ENCODE peak calls at places on chromosomes 3 and 15, in six cellular contexts. Q is trophoblast cell; U is NCI-H2081; W is fibroblast of pulmonary artery; T is effector CD8-positive, alpha-beta T cell; Y is NCI-H1105. Z is an unnamed sample.

GRCh38 chr3:188918086-188918485 is 253.7 kb upstream of the TPRG1 start:
- DNase-seq in Q (no peak), U (no peak), W (peak; percentile 61), T (no peak), Y (no peak), Z (no peak)

GRCh38 chr3:189058071-189058470 is 113.7 kb upstream of the TPRG1 start:
- DNase-seq in Q (no peak), U (no peak), W (no peak), T (no peak), Y (no peak), Z (no peak)

GRCh38 chr3:187695434-187695833 is 6.9 kb downstream of the RTP2 start:
- DNase-seq in Q (no peak), U (no peak), W (no peak), T (no peak), Y (no peak), Z (no peak)

GRCh38 chr3:140122183-140122582 is 187.2 kb downstream of the CLSTN2 start:
- DNase-seq in Q (no peak), U (no peak), W (no peak), T (no peak), Y (no peak), Z (no peak)

GRCh38 chr3:98763076-98763475 is at the start of gene ST3GAL6:
- DNase-seq in Q (no peak), U (no peak), W (peak; percentile 84), T (no peak), Y (no peak), Z (no peak)

GRCh38 chr3:154122096-154122911 is 1.1 kb downstream of the ARHGEF26 start:
- DNase-seq in Q (no peak), U (no peak), W (no peak), T (no peak), Y (no peak), Z (no peak)

GRCh38 chr3:197490098-197490497 is 65.7 kb downstream of the BDH1 start:
- DNase-seq in Q (peak; percentile 43), U (no peak), W (peak; percentile 75), T (no peak), Y (no peak), Z (no peak)

GRCh38 chr15:38490231-38490630 is 36.3 kb downstream of the FAM98B start:
- DNase-seq in Q (no peak), U (no peak), W (peak; percentile 8), T (no peak), Y (no peak), Z (no peak)

GRCh38 chr3:174431717-174432116 is 427.4 kb upstream of the NAALADL2 start:
- DNase-seq in Q (no peak), U (no peak), W (peak; percentile 51), T (no peak), Y (no peak), Z (no peak)

GRCh38 chr15:91110407-91110806 is 10.3 kb downstream of the SV2B start:
- DNase-seq in Q (no peak), U (no peak), W (no peak), T (no peak), Y (no peak), Z (peak; percentile 30)

GRCh38 chr3:41489205-41489604 is 289.9 kb downstream of the CTNNB1 start:
- DNase-seq in Q (no peak), U (no peak), W (no peak), T (no peak), Y (no peak), Z (no peak)

GRCh38 chr3:22326305-22326704 is 575.3 kb upstream of the ZNF385D start:
- DNase-seq in Q (no peak), U (no peak), W (no peak), T (no peak), Y (no peak), Z (no peak)

GRCh38 chr3:170372190-170372879 is 14.8 kb downstream of the SKIL start:
- DNase-seq in Q (no peak), U (no peak), W (no peak), T (no peak), Y (no peak), Z (no peak)

GRCh38 chr3:71779674-71780377 is 5.1 kb downstream of the PROK2 start:
- DNase-seq in Q (no peak), U (no peak), W (peak; percentile 11), T (no peak), Y (no peak), Z (no peak)

Z was measured in DMS 273 treated with DMSO at 0.1 percent for 48 hours.